ENCODE peak calls at places on chromosomes 11 and 22, in seven cellular contexts. One of them, this sample, is unnamed. For H3K4me1, the result is how much of the 10 kb centered on the place peaks cover.

GRCh38 chr11:118935381-118935780 is 9.7 kb upstream of the BCL9L start:
- DNase-seq in right cardiac atrium: no peak
- DNase-seq in body of pancreas: no peak
- DNase-seq in CD4-positive, CD25-positive, alpha-beta regulatory T cell: no peak
- DNase-seq in sigmoid colon: no peak
- DNase-seq in mesenchymal stem cell: no peak
- DNase-seq in spleen: no peak
- DNase-seq in this sample: no peak

GRCh38 chr11:31812392-31813241 is 1.5 kb upstream of the PAX6 start:
- DNase-seq in right cardiac atrium: no peak
- DNase-seq in spleen: peak
- DNase-seq in mesenchymal stem cell: peak
- DNase-seq in body of pancreas: no peak
- DNase-seq in CD4-positive, CD25-positive, alpha-beta regulatory T cell: no peak
- DNase-seq in sigmoid colon: no peak
- DNase-seq in this sample: no peak

GRCh38 chr22:25564320-25564978 is at the start of gene GRK3:
- DNase-seq in right cardiac atrium: peak
- DNase-seq in spleen: peak
- DNase-seq in mesenchymal stem cell: peak
- DNase-seq in body of pancreas: peak
- DNase-seq in CD4-positive, CD25-positive, alpha-beta regulatory T cell: peak
- DNase-seq in sigmoid colon: peak
- DNase-seq in this sample: peak

GRCh38 chr11:12538889-12539421 is 135.3 kb upstream of the TEAD1 start:
- DNase-seq in mesenchymal stem cell: no peak
- DNase-seq in spleen: no peak
- DNase-seq in body of pancreas: no peak
- DNase-seq in sigmoid colon: no peak
- DNase-seq in right cardiac atrium: no peak
- DNase-seq in CD4-positive, CD25-positive, alpha-beta regulatory T cell: no peak
- DNase-seq in this sample: no peak

GRCh38 chr11:25200925-25201324 is 704.1 kb downstream of the LUZP2 start:
- DNase-seq in body of pancreas: no peak
- DNase-seq in CD4-positive, CD25-positive, alpha-beta regulatory T cell: no peak
- DNase-seq in spleen: no peak
- DNase-seq in mesenchymal stem cell: no peak
- DNase-seq in right cardiac atrium: no peak
- DNase-seq in sigmoid colon: no peak
- DNase-seq in this sample: no peak

GRCh38 chr22:40560551-40560950 is 76.0 kb downstream of the MRTFA start:
- DNase-seq in CD4-positive, CD25-positive, alpha-beta regulatory T cell: no peak
- DNase-seq in sigmoid colon: no peak
- DNase-seq in spleen: no peak
- DNase-seq in body of pancreas: no peak
- DNase-seq in right cardiac atrium: no peak
- DNase-seq in mesenchymal stem cell: no peak
- DNase-seq in this sample: no peak

GRCh38 chr11:76978239-76978638 is 56.0 kb upstream of the B3GNT6 start:
- DNase-seq in mesenchymal stem cell: no peak
- DNase-seq in right cardiac atrium: no peak
- DNase-seq in body of pancreas: no peak
- DNase-seq in sigmoid colon: no peak
- DNase-seq in CD4-positive, CD25-positive, alpha-beta regulatory T cell: no peak
- DNase-seq in spleen: no peak
- DNase-seq in this sample: no peak

GRCh38 chr11:23932485-23932898 is 564.4 kb upstream of the LUZP2 start:
- DNase-seq in spleen: no peak
- DNase-seq in body of pancreas: no peak
- DNase-seq in mesenchymal stem cell: peak
- DNase-seq in CD4-positive, CD25-positive, alpha-beta regulatory T cell: no peak
- DNase-seq in sigmoid colon: no peak
- DNase-seq in right cardiac atrium: no peak
- DNase-seq in this sample: no peak

GRCh38 chr11:14506532-14506931 is 6.9 kb upstream of the COPB1 start:
- DNase-seq in spleen: no peak
- DNase-seq in mesenchymal stem cell: peak
- DNase-seq in right cardiac atrium: no peak
- DNase-seq in CD4-positive, CD25-positive, alpha-beta regulatory T cell: no peak
- DNase-seq in body of pancreas: no peak
- DNase-seq in sigmoid colon: no peak
- DNase-seq in this sample: no peak

GRCh38 chr11:119168471-119169271 is at the start of gene NLRX1:
- DNase-seq in sigmoid colon: peak
- DNase-seq in right cardiac atrium: peak
- DNase-seq in body of pancreas: peak
- DNase-seq in spleen: peak
- DNase-seq in mesenchymal stem cell: peak
- DNase-seq in CD4-positive, CD25-positive, alpha-beta regulatory T cell: peak
- DNase-seq in this sample: peak

GRCh38 chr11:46903846-46904245 is 14.5 kb downstream of the LRP4 start:
- DNase-seq in CD4-positive, CD25-positive, alpha-beta regulatory T cell: no peak
- DNase-seq in right cardiac atrium: peak
- DNase-seq in spleen: peak
- DNase-seq in sigmoid colon: no peak
- DNase-seq in body of pancreas: no peak
- DNase-seq in mesenchymal stem cell: no peak
- DNase-seq in this sample: no peak

GRCh38 chr11:10926801-10927200 is 68.9 kb upstream of the ZBED5 start:
- DNase-seq in body of pancreas: no peak
- DNase-seq in spleen: no peak
- DNase-seq in right cardiac atrium: no peak
- DNase-seq in mesenchymal stem cell: no peak
- DNase-seq in CD4-positive, CD25-positive, alpha-beta regulatory T cell: no peak
- DNase-seq in sigmoid colon: no peak
- DNase-seq in this sample: no peak

GRCh38 chr11:131275580-131275979 is 94.8 kb upstream of the NTM start:
- DNase-seq in mesenchymal stem cell: no peak
- DNase-seq in body of pancreas: no peak
- DNase-seq in CD4-positive, CD25-positive, alpha-beta regulatory T cell: no peak
- DNase-seq in spleen: no peak
- DNase-seq in sigmoid colon: peak
- DNase-seq in right cardiac atrium: no peak
- DNase-seq in this sample: no peak

GRCh38 chr22:44358723-44359440 is 46.1 kb upstream of the SHISAL1 start:
- DNase-seq in right cardiac atrium: no peak
- DNase-seq in spleen: peak
- DNase-seq in sigmoid colon: peak
- DNase-seq in mesenchymal stem cell: no peak
- DNase-seq in body of pancreas: peak
- DNase-seq in CD4-positive, CD25-positive, alpha-beta regulatory T cell: no peak
- DNase-seq in this sample: no peak

GRCh38 chr22:44360686-44361381 is 48.1 kb upstream of the SHISAL1 start:
- DNase-seq in CD4-positive, CD25-positive, alpha-beta regulatory T cell: no peak
- DNase-seq in sigmoid colon: peak
- DNase-seq in spleen: peak
- DNase-seq in mesenchymal stem cell: peak
- DNase-seq in right cardiac atrium: peak
- DNase-seq in body of pancreas: no peak
- DNase-seq in this sample: peak

GRCh38 chr22:44361391-44362126 is 48.8 kb upstream of the SHISAL1 start:
- DNase-seq in mesenchymal stem cell: no peak
- DNase-seq in body of pancreas: no peak
- DNase-seq in spleen: peak
- DNase-seq in CD4-positive, CD25-positive, alpha-beta regulatory T cell: no peak
- DNase-seq in sigmoid colon: peak
- DNase-seq in right cardiac atrium: peak
- DNase-seq in this sample: no peak

GRCh38 chr22:44359496-44360110 is 46.9 kb upstream of the SHISAL1 start:
- DNase-seq in CD4-positive, CD25-positive, alpha-beta regulatory T cell: no peak
- DNase-seq in right cardiac atrium: no peak
- DNase-seq in body of pancreas: no peak
- DNase-seq in mesenchymal stem cell: no peak
- DNase-seq in sigmoid colon: peak
- DNase-seq in spleen: peak
- DNase-seq in this sample: no peak

GRCh38 chr22:44360306-44360685 is 47.5 kb upstream of the SHISAL1 start:
- DNase-seq in sigmoid colon: no peak
- DNase-seq in CD4-positive, CD25-positive, alpha-beta regulatory T cell: no peak
- DNase-seq in right cardiac atrium: no peak
- DNase-seq in body of pancreas: no peak
- DNase-seq in spleen: peak
- DNase-seq in mesenchymal stem cell: no peak
- DNase-seq in this sample: no peak
- H3K27ac ChIP-seq in sigmoid colon: peak
- H3K27ac ChIP-seq in CD4-positive, CD25-positive, alpha-beta regulatory T cell: no peak
- H3K27ac ChIP-seq in right cardiac atrium: no peak
- H3K27ac ChIP-seq in body of pancreas: no peak
- H3K27ac ChIP-seq in spleen: no peak
- H3K27ac ChIP-seq in mesenchymal stem cell: no peak
- H3K27ac ChIP-seq in this sample: no peak

GRCh38 chr11:125514336-125515101 is 18.5 kb upstream of the FEZ1 start:
- DNase-seq in right cardiac atrium: no peak
- DNase-seq in spleen: no peak
- DNase-seq in mesenchymal stem cell: peak
- DNase-seq in sigmoid colon: no peak
- DNase-seq in body of pancreas: no peak
- DNase-seq in CD4-positive, CD25-positive, alpha-beta regulatory T cell: no peak
- DNase-seq in this sample: no peak
- H3K4me1 ChIP-seq in right cardiac atrium: under half
- H3K4me1 ChIP-seq in spleen: under half
- H3K4me1 ChIP-seq in mesenchymal stem cell: under half
- H3K4me1 ChIP-seq in sigmoid colon: under half
- H3K4me1 ChIP-seq in body of pancreas: under half
- H3K4me1 ChIP-seq in CD4-positive, CD25-positive, alpha-beta regulatory T cell: under half
- H3K4me1 ChIP-seq in this sample: under half

GRCh38 chr11:83007909-83008580 is 63.7 kb downstream of the RAB30 start:
- DNase-seq in sigmoid colon: no peak
- DNase-seq in right cardiac atrium: peak
- DNase-seq in CD4-positive, CD25-positive, alpha-beta regulatory T cell: no peak
- DNase-seq in mesenchymal stem cell: peak
- DNase-seq in spleen: peak
- DNase-seq in body of pancreas: peak
- DNase-seq in this sample: peak
- H3K4me3 ChIP-seq in sigmoid colon: no peak
- H3K4me3 ChIP-seq in right cardiac atrium: no peak
- H3K4me3 ChIP-seq in CD4-positive, CD25-positive, alpha-beta regulatory T cell: no peak
- H3K4me3 ChIP-seq in mesenchymal stem cell: no peak
- H3K4me3 ChIP-seq in spleen: no peak
- H3K4me3 ChIP-seq in body of pancreas: no peak
- H3K4me3 ChIP-seq in this sample: no peak

DNA sequence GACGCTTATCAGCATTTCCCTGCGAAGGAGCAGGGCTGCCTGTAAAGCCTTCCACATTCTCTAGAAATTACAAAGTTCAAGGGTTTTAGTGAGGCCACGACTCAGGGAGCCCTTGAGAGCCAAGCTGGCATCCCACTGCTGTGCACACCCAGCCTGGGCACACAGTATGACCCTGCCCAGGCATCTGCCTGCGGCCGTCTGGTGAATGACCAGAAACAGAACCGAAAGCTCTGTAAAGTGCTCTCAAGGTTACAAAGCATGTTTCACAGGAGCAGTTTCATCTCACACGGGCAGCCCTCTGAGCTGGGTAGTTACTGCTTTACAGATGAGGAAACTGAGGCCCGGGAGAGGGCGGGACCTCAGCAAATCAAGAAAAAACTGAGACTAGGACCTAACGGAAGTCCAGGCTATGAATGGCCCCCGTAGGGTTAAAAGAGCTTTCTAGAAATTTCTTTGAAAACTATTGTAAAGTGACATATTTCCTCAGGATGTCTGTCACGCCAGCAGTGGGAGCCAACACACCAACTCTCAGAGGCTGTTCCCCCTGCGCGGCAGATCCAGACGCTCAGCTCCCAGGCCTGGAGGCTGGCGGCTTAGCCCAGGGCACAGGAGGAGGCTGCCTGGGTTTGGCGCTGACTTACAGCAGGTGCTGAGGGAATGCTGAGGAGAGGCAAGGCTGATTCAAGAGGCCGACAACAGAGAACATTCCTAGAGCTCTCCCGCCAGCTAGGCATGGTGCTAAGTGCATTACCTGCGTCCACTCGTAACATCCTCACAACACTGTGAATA is 7.7 kb upstream of the TCF20 start:
- DNase-seq in spleen: peak
- DNase-seq in mesenchymal stem cell: no peak
- DNase-seq in CD4-positive, CD25-positive, alpha-beta regulatory T cell: no peak
- DNase-seq in right cardiac atrium: no peak
- DNase-seq in sigmoid colon: peak
- DNase-seq in body of pancreas: no peak
- DNase-seq in this sample: no peak
- H3K27ac ChIP-seq in spleen: no peak
- H3K27ac ChIP-seq in mesenchymal stem cell: no peak
- H3K27ac ChIP-seq in CD4-positive, CD25-positive, alpha-beta regulatory T cell: no peak
- H3K27ac ChIP-seq in right cardiac atrium: no peak
- H3K27ac ChIP-seq in sigmoid colon: no peak
- H3K27ac ChIP-seq in body of pancreas: no peak
- H3K27ac ChIP-seq in this sample: no peak

This sample was measured in lung.